ENCODE peak calls at places on chromosomes 5 and 9, in nine cellular contexts. W is GM03348; L is activated T-helper 1 cell treated with anti-CD3 and anti-CD28 coated beads, Interleukin-12 subunit alpha, Interleukin-12 subunit beta, Interleukin-2, Interleukin-4 antibody, amounts not matched to agents 30 ng/mL and 10 ng/mL and 1 ng/mL, durations not matched to agents 14 hours and 24 hours and 36 hours; P is GM12891; O is COR-L47; C is testis; J is endothelial cell; R is activated CD4-positive, alpha-beta T cell treated with anti-CD3 and anti-CD28 coated beads, Interleukin-2, amount 50 U/mL, for 4 hours; S is substantia nigra. A is an unnamed sample.
A peak's percentile ranks its signal among the peaks of the same experiment; 100 is the strongest.

GRCh38 chr5:53378590-53379247 is 101.7 kb upstream of the FST start:
- DNase-seq in S (no peak), R (no peak), P (no peak), C (no peak), L (no peak), W (peak; percentile 43), J (no peak), O (no peak), A (no peak)

GRCh38 chr9:10274156-10274555 is 338.6 kb downstream of the PTPRD start:
- DNase-seq in J (no peak), P (no peak), S (no peak), C (no peak), L (no peak), O (no peak), W (no peak), R (no peak), A (no peak)

GRCh38 chr9:136978073-136978864 is 965 bp downstream of the PTGDS start:
- DNase-seq in C (peak; percentile 95), P (peak; percentile 85), R (peak; percentile 46), S (peak; percentile 97), W (peak; percentile 96), O (peak; percentile 11), J (peak; percentile 58), L (peak; percentile 69), A (peak; percentile 38)

GRCh38 chr9:36598281-36598680 is 25.6 kb downstream of the MELK start:
- DNase-seq in C (no peak), W (peak; percentile 44), P (no peak), J (no peak), R (no peak), O (no peak), L (no peak), S (no peak), A (no peak)

GRCh38 chr9:135043345-135043744 is 44.1 kb upstream of the OLFM1 start:
- DNase-seq in W (no peak), R (no peak), O (no peak), S (no peak), P (no peak), L (no peak), J (no peak), C (no peak), A (no peak)

GRCh38 chr5:10352404-10353240 is 873 bp upstream of the MARCHF6 start:
- DNase-seq in O (no peak), P (no peak), R (peak; percentile 20), J (peak; percentile 21), S (no peak), L (no peak), W (no peak), C (no peak), A (no peak)

GRCh38 chr5:39219433-39219832 is at the start of gene FYB1:
- DNase-seq in J (no peak), S (peak; percentile 25), C (no peak), L (no peak), W (peak; percentile 43), R (no peak), O (no peak), P (no peak), A (no peak)

GRCh38 chr9:34591911-34592866 is 2.7 kb upstream of the CNTFR start:
- DNase-seq in W (no peak), S (no peak), P (no peak), O (no peak), R (no peak), L (no peak), J (no peak), C (no peak), A (no peak)

GRCh38 chr5:142325677-142326479 is 1.1 kb upstream of the SPRY4 start:
- DNase-seq in W (peak; percentile 65), R (no peak), C (peak; percentile 25), J (peak; percentile 47), O (peak; percentile 20), L (no peak), S (peak; percentile 14), P (peak; percentile 28), A (peak; percentile 89)

GRCh38 chr9:15430920-15431844 is 8.5 kb downstream of the SNAPC3 start:
- DNase-seq in O (no peak), W (no peak), S (peak; percentile 10), J (no peak), L (no peak), P (no peak), C (peak; percentile 25), R (no peak), A (no peak)

GRCh38 chr5:79512692-79513518 is 1.0 kb downstream of the HOMER1 start:
- DNase-seq in P (no peak), J (peak; percentile 14), O (peak; percentile 31), W (peak; percentile 23), C (no peak), L (no peak), R (no peak), S (peak; percentile 19), A (peak; percentile 47)

GRCh38 chr5:173645437-173645807 is 29.0 kb upstream of the BOD1 start:
- DNase-seq in W (peak; percentile 62), J (no peak), O (no peak), C (no peak), S (no peak), P (no peak), R (no peak), L (no peak), A (no peak)

GRCh38 chr9:133199648-133200321 is 9.3 kb downstream of the OBP2B start:
- DNase-seq in C (peak; percentile 56), J (no peak), R (no peak), S (no peak), P (no peak), W (no peak), O (no peak), L (peak; percentile 11), A (no peak)

GRCh38 chr9:88011005-88011766 is 36.9 kb upstream of the CDK20 start:
- DNase-seq in S (no peak), R (no peak), P (no peak), C (peak; percentile 58), W (peak; percentile 50), J (no peak), L (no peak), O (no peak), A (peak; percentile 18)

GRCh38 chr9:95100071-95100627 is 217.4 kb downstream of the FANCC start:
- DNase-seq in L (no peak), S (no peak), R (no peak), W (peak; percentile 56), O (no peak), J (no peak), P (no peak), C (no peak), A (no peak)

GRCh38 chr5:171494452-171495121 is 75.1 kb downstream of the FGF18 start:
- DNase-seq in S (no peak), J (no peak), O (peak; percentile 57), P (no peak), R (no peak), W (peak; percentile 84), C (peak; percentile 80), L (no peak), A (no peak)

GRCh38 chr9:87564111-87564510 is 66.4 kb downstream of the DAPK1 start:
- DNase-seq in L (no peak), P (no peak), R (no peak), O (no peak), W (no peak), S (no peak), J (no peak), C (no peak), A (no peak)

GRCh38 chr9:37913480-37914153 is 9.7 kb upstream of the SLC25A51 start:
- DNase-seq in P (peak; percentile 75), O (peak; percentile 84), C (peak; percentile 84), L (peak; percentile 65), W (peak; percentile 86), R (peak; percentile 79), S (peak; percentile 83), J (peak; percentile 91), A (peak; percentile 52)

GRCh38 chr5:7638456-7638855 is 212.5 kb downstream of the CFAP90 start:
- DNase-seq in P (no peak), W (no peak), L (no peak), S (peak; percentile 15), R (no peak), J (no peak), O (no peak), C (no peak), A (peak; percentile 13)

GRCh38 chr9:128257086-128257825 is 18.6 kb downstream of the GOLGA2 start:
- DNase-seq in C (no peak), O (no peak), P (no peak), S (no peak), J (no peak), L (no peak), R (no peak), W (no peak), A (no peak)

GRCh38 chr5:54885636-54886035 is 99.8 kb downstream of the ESM1 start:
- DNase-seq in L (no peak), W (no peak), S (no peak), J (no peak), P (no peak), O (no peak), R (no peak), C (no peak), A (no peak)

GRCh38 chr5:20286512-20286911 is 298.5 kb upstream of the CDH18 start:
- DNase-seq in L (no peak), W (peak; percentile 18), R (no peak), P (no peak), S (no peak), C (no peak), J (no peak), O (no peak), A (peak; percentile 61)

GRCh38 chr5:154986151-154986550 is 27.4 kb upstream of the KIF4B start:
- DNase-seq in C (peak; percentile 64), O (no peak), P (no peak), W (no peak), J (no peak), S (no peak), R (no peak), L (no peak), A (no peak)

GRCh38 chr9:5593904-5594303 is 35.0 kb upstream of the RIC1 start:
- DNase-seq in P (no peak), O (no peak), W (no peak), C (no peak), L (no peak), J (no peak), S (no peak), R (no peak), A (no peak)

GRCh38 chr5:36377192-36377591 is 75.5 kb upstream of the RANBP3L start:
- DNase-seq in R (no peak), L (no peak), C (no peak), S (no peak), O (no peak), J (no peak), W (no peak), P (no peak), A (no peak)

GRCh38 chr5:73693573-73694061 is 67.6 kb downstream of the ARHGEF28 start:
- DNase-seq in O (no peak), L (no peak), C (peak; percentile 33), J (peak; percentile 10), W (peak; percentile 48), S (no peak), R (no peak), P (no peak), A (peak; percentile 47)

GRCh38 chr9:87701931-87702421 is 23.9 kb upstream of the CTSL start:
- DNase-seq in R (no peak), J (no peak), S (no peak), P (no peak), C (no peak), W (peak; percentile 32), L (no peak), O (no peak), A (no peak)

GRCh38 chr5:83711982-83712601 is 8.6 kb downstream of the HAPLN1 start:
- DNase-seq in L (no peak), O (peak; percentile 61), W (peak; percentile 38), C (peak; percentile 73), J (peak; percentile 60), R (no peak), P (no peak), S (no peak), A (peak; percentile 20)